ENCODE peak calls at places on chromosomes 12 and 14, in five cellular contexts. E is ovary, P is thoracic aorta, X is heart left ventricle, B is WTC11. T is an unnamed sample.

GRCh38 chr14:55373784-55374725 is 37.6 kb downstream of the ATG14 start:
- DNase-seq in P (no peak), X (no peak), E (no peak), B (no peak), T (no peak)

GRCh38 chr12:63318313-63318712 is 167.3 kb upstream of the AVPR1A start:
- DNase-seq in P (no peak), E (no peak), X (no peak), B (no peak), T (no peak)

GRCh38 chr12:124700810-124701594 is 133.6 kb upstream of the NCOR2 start:
- DNase-seq in E (peak; percentile 37), P (no peak), X (no peak), B (no peak), T (no peak)

GRCh38 chr14:102799684-102800562 is 22.7 kb downstream of the TRAF3 start:
- DNase-seq in P (no peak), E (no peak), X (no peak), B (no peak), T (no peak)

GRCh38 chr12:1769809-1770494 is 50.4 kb upstream of the LRTM2 start:
- DNase-seq in P (no peak), X (no peak), E (no peak), B (no peak), T (no peak)

GRCh38 chr14:36066636-36067035 is 109.9 kb downstream of the PTCSC3 start:
- DNase-seq in X (no peak), E (no peak), B (no peak), P (no peak), T (no peak)

GRCh38 chr12:20946732-20947131 is 136.2 kb downstream of the SLCO1B3 start:
- DNase-seq in X (no peak), B (peak; percentile 58), E (no peak), P (no peak), T (no peak)

GRCh38 chr12:104682790-104683279 is 226.1 kb downstream of the CHST11 start:
- DNase-seq in X (no peak), E (no peak), B (no peak), P (no peak), T (no peak)

GRCh38 chr12:53219956-53220856 is 11.8 kb downstream of the RARG start:
- DNase-seq in E (peak; percentile 54), P (no peak), X (peak; percentile 64), B (peak; percentile 67), T (no peak)

GRCh38 chr14:52315355-52315718 is 1.2 kb downstream of the PTGER2 start:
- DNase-seq in B (no peak), E (peak; percentile 10), P (no peak), X (no peak), T (no peak)

GRCh38 chr12:99911967-99912366 is 72.8 kb downstream of the ANKS1B start:
- DNase-seq in B (no peak), P (no peak), E (no peak), X (no peak), T (no peak)

GRCh38 chr14:89004195-89004594 is 179.7 kb downstream of the TTC8 start:
- DNase-seq in B (no peak), E (no peak), P (no peak), X (no peak), T (no peak)

GRCh38 chr14:94427016-94427613 is 25.5 kb downstream of the SERPINA11 start:
- DNase-seq in B (no peak), X (no peak), E (no peak), P (no peak), T (no peak)

GRCh38 chr14:94426526-94426925 is 26.1 kb downstream of the SERPINA11 start:
- DNase-seq in X (no peak), P (no peak), E (no peak), B (no peak), T (no peak)

GRCh38 chr14:94424371-94424770 is 28.2 kb downstream of the SERPINA11 start:
- DNase-seq in P (no peak), E (no peak), B (no peak), X (no peak), T (no peak)

GRCh38 chr14:94421316-94421715 is 31.3 kb downstream of the SERPINA11 start:
- DNase-seq in X (no peak), P (no peak), E (no peak), B (no peak), T (no peak)

DNA sequence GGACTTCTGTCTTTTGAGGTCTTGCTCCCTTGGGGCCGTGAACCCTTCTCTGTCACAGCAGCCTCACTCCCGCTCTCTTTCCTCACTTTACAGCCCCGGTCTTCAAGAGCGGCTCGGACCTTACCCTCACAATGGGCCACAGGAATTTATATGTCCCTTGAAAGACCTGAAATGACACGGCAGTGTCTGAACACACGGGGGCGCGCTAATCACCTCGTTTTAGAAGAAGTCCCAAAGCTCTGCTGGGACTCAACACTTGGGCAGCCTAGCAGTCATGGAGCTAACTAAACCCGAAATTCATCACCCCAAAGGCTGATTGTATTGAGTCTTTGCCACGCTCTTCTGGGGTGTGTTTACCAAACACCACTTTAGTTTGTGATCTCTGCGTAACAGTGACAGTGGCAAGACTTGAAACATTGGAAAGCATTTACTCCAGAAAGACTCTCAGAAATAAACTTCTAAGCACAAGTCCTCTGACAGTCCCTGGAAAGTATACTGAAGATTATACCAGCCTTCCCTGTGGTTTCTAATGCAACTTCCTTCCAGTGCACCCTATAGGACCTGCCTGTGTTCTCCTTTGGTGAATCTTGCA is 29.0 kb downstream of the SERPINA11 start:
- DNase-seq in P (peak; percentile 2), X (peak; percentile 49), E (peak; percentile 34), B (peak; percentile 90), T (peak; percentile 54)
- TF ChIP-seq CTCF in P (peak; percentile 36), X (no peak), E (peak; percentile 39), B (peak; percentile 56), T (no peak)

DNA sequence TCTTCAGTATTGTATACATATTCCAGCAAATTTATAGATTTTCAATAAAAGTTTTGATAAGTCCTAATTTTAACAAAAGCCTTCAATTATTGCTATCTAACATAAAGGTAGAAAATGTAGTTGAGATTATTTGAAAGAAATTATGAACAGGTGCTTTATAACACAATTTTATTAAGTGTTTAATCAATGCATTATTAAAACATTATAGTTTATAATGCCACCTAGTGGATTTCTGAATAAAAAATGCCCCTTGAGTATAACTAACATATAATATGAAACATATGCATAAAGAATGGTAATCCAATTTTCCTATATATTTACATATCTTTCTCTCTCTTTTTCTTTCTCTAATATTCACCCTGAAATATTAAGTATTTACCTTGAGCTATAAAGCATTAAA is 515.3 kb downstream of the SLC6A15 start:
- DNase-seq in X (no peak), P (no peak), E (no peak), B (no peak), T (no peak)
- TF ChIP-seq CTCF in X (no peak), P (no peak), E (no peak), B (no peak), T (no peak)

GRCh38 chr14:78698991-78699390 is 528.8 kb downstream of the NRXN3 start:
- DNase-seq in B (no peak), P (no peak), E (no peak), X (no peak), T (no peak)

GRCh38 chr14:78701246-78701645 is 531.1 kb downstream of the NRXN3 start:
- DNase-seq in E (no peak), B (no peak), P (no peak), X (no peak), T (no peak)

GRCh38 chr14:78697341-78697740 is 527.2 kb downstream of the NRXN3 start:
- DNase-seq in E (no peak), X (no peak), B (no peak), P (no peak), T (no peak)

GRCh38 chr14:78704965-78705364 is 534.8 kb downstream of the NRXN3 start:
- DNase-seq in P (no peak), B (no peak), X (no peak), E (no peak), T (no peak)

DNA sequence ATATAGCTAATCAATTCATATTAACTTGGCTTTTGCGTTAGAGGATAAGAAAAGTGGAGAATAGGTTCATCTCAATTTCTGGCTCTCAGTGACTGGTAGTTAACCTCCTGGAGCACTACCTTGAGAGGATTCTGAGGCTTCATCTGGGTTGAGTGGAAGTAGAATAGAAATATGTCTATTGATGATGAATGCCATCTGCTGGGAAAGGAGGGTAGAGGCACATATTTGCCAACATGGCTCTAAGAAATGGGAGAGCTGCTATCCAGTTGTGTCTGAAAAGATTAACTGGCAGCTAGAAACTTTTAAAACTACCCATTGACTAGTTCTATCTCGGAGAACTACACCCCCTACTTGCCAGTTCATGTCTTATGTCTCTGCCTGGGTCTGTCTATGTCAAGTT is 530.1 kb downstream of the NRXN3 start:
- DNase-seq in P (no peak), E (no peak), X (no peak), B (no peak), T (no peak)
- TF ChIP-seq CTCF in P (no peak), E (no peak), X (no peak), B (no peak), T (no peak)

GRCh38 chr12:68177562-68177961 is 18.0 kb upstream of the IFNG start:
- DNase-seq in P (no peak), B (no peak), E (no peak), X (no peak), T (no peak)

GRCh38 chr12:68176252-68176651 is 16.7 kb upstream of the IFNG start:
- DNase-seq in X (no peak), B (no peak), E (no peak), P (no peak), T (no peak)

GRCh38 chr12:68178774-68179439 is 19.4 kb upstream of the IFNG start:
- DNase-seq in B (no peak), E (no peak), X (no peak), P (no peak), T (no peak)

GRCh38 chr12:68178184-68178583 is 18.6 kb upstream of the IFNG start:
- DNase-seq in E (no peak), X (no peak), B (no peak), P (no peak), T (no peak)

GRCh38 chr12:68175566-68176033 is 16.1 kb upstream of the IFNG start:
- DNase-seq in E (no peak), X (no peak), B (no peak), P (no peak), T (no peak)
- TF ChIP-seq CTCF in E (no peak), X (no peak), B (no peak), P (no peak), T (no peak)

GRCh38 chr12:29644536-29645162 is 139.1 kb downstream of the TMTC1 start:
- DNase-seq in X (no peak), P (no peak), B (no peak), E (no peak), T (no peak)

GRCh38 chr12:29639893-29640495 is 142.5 kb upstream of the OVCH1 start:
- DNase-seq in B (no peak), E (no peak), P (no peak), X (no peak), T (no peak)

GRCh38 chr12:29638528-29638927 is 141.0 kb upstream of the OVCH1 start:
- DNase-seq in X (no peak), B (no peak), P (no peak), E (no peak), T (no peak)

DNA sequence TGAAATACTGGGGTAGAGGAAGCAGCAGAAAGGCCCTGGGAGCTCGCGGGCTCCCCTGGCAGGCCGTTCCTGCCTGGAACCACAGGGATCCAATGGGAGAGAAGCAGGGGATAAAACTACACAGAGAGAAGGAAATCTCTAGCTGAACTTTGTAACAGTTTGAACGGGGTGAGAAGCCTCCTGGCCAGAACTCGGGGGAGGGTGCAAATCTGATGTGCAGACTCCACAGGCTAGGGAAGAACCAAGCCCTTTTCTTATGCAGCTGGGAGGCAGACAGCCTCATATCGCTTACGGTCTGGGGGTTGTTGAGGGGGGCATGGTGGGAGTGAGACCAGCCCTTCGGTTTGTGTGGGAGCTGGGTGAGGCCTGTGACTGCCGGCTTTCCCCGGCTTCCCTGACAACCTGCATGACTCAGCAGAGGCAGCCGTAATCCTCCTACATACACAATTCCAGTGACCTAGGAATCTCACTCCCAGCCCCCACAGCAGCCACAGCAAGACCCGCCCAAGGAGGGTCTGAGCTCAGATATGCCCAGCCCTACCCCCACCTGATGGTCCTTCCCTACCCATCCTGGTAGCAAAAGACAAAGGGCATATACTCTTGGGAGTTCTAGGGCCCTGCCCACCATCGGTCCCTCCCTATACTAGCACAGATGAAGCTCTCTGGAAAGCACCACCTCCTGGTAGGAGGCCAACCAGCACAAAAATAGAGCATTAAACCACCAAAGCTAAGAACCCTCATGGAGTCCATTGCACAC is 143.0 kb downstream of the TMTC1 start:
- DNase-seq in P (no peak), B (peak; percentile 16), E (peak; percentile 22), X (peak; percentile 45), T (peak; percentile 23)
- TF ChIP-seq CTCF in P (peak; percentile 47), B (no peak), E (no peak), X (no peak), T (no peak)

T was measured in omental fat pad.